ENCODE peak calls at places on chromosomes 4 and X, in five cellular contexts. One of them, this sample, is unnamed.

GRCh38 chrX:9897761-9898161 is 69.4 kb upstream of the CLDN34 start:
- DNase-seq in HCT116: no peak
- DNase-seq in K562: no peak
- DNase-seq in PC-3: no peak
- DNase-seq in GM23248: peak; percentile 91
- DNase-seq in this sample: no peak

GRCh38 chrX:1327651-1328304 is 8.8 kb upstream of the IL3RA start:
- DNase-seq in GM23248: no peak
- DNase-seq in PC-3: no peak
- DNase-seq in K562: no peak
- DNase-seq in HCT116: no peak
- DNase-seq in this sample: no peak

GRCh38 chrX:110698696-110699095 is 96.9 kb downstream of the CHRDL1 start:
- DNase-seq in GM23248: no peak
- DNase-seq in HCT116: no peak
- DNase-seq in K562: no peak
- DNase-seq in PC-3: no peak
- DNase-seq in this sample: no peak

GRCh38 chr4:154658680-154659402 is 46.4 kb upstream of the FGG start:
- DNase-seq in PC-3: no peak
- DNase-seq in K562: no peak
- DNase-seq in GM23248: no peak
- DNase-seq in HCT116: no peak
- DNase-seq in this sample: no peak

GRCh38 chr4:43330288-43330687 is 437.8 kb downstream of the GRXCR1 start:
- DNase-seq in GM23248: peak; percentile 85
- DNase-seq in K562: no peak
- DNase-seq in HCT116: no peak
- DNase-seq in PC-3: peak; percentile 88
- DNase-seq in this sample: peak; percentile 58

GRCh38 chrX:110420771-110421498 is 62.3 kb downstream of the RTL9 start:
- DNase-seq in PC-3: peak; percentile 55
- DNase-seq in K562: no peak
- DNase-seq in GM23248: peak; percentile 34
- DNase-seq in HCT116: no peak
- DNase-seq in this sample: no peak

GRCh38 chrX:155745792-155746191 is 133.0 kb upstream of the TMLHE start:
- DNase-seq in PC-3: peak; percentile 46
- DNase-seq in HCT116: peak; percentile 12
- DNase-seq in GM23248: peak; percentile 44
- DNase-seq in K562: no peak
- DNase-seq in this sample: no peak

GRCh38 chr4:71487324-71487677 is 148.5 kb downstream of the SLC4A4 start:
- DNase-seq in HCT116: no peak
- DNase-seq in K562: no peak
- DNase-seq in GM23248: no peak
- DNase-seq in PC-3: no peak
- DNase-seq in this sample: no peak

GRCh38 chr4:84243685-84244084 is 255.4 kb downstream of the NKX6-1 start:
- DNase-seq in GM23248: no peak
- DNase-seq in PC-3: no peak
- DNase-seq in K562: no peak
- DNase-seq in HCT116: no peak
- DNase-seq in this sample: no peak

GRCh38 chr4:4574792-4575191 is 32.9 kb upstream of the STX18 start:
- DNase-seq in GM23248: peak; percentile 86
- DNase-seq in HCT116: peak; percentile 10
- DNase-seq in K562: no peak
- DNase-seq in PC-3: peak; percentile 46
- DNase-seq in this sample: no peak

GRCh38 chr4:55363618-55364420 is 17.8 kb downstream of the SRD5A3 start:
- DNase-seq in K562: no peak
- DNase-seq in HCT116: no peak
- DNase-seq in PC-3: no peak
- DNase-seq in GM23248: no peak
- DNase-seq in this sample: no peak

GRCh38 chr4:109434793-109435080 is 1.1 kb downstream of the SEC24B start:
- DNase-seq in PC-3: no peak
- DNase-seq in K562: no peak
- DNase-seq in GM23248: peak; percentile 52
- DNase-seq in HCT116: no peak
- DNase-seq in this sample: no peak

GRCh38 chrX:19888419-19888879 is 1.0 kb upstream of the SH3KBP1 start:
- DNase-seq in K562: peak; percentile 32
- DNase-seq in PC-3: peak; percentile 80
- DNase-seq in HCT116: peak; percentile 53
- DNase-seq in GM23248: peak; percentile 80
- DNase-seq in this sample: no peak

GRCh38 chr4:23874536-23874901 is 15.3 kb downstream of the PPARGC1A start:
- DNase-seq in PC-3: no peak
- DNase-seq in K562: no peak
- DNase-seq in HCT116: no peak
- DNase-seq in GM23248: no peak
- DNase-seq in this sample: no peak

GRCh38 chr4:67765928-67766327 is 11.7 kb upstream of the GNRHR start:
- DNase-seq in PC-3: peak; percentile 64
- DNase-seq in HCT116: no peak
- DNase-seq in GM23248: peak; percentile 54
- DNase-seq in K562: no peak
- DNase-seq in this sample: no peak

GRCh38 chr4:166198516-166198915 is 325.5 kb downstream of the TLL1 start:
- DNase-seq in HCT116: no peak
- DNase-seq in GM23248: no peak
- DNase-seq in PC-3: no peak
- DNase-seq in K562: no peak
- DNase-seq in this sample: no peak

GRCh38 chr4:7420661-7421040 is 14.1 kb downstream of the PSAPL1 start:
- DNase-seq in HCT116: no peak
- DNase-seq in GM23248: no peak
- DNase-seq in PC-3: no peak
- DNase-seq in K562: no peak
- DNase-seq in this sample: no peak

GRCh38 chr4:89298788-89299152 is 8.8 kb downstream of the GPRIN3 start:
- DNase-seq in K562: no peak
- DNase-seq in PC-3: peak; percentile 9
- DNase-seq in GM23248: peak; percentile 66
- DNase-seq in HCT116: no peak
- DNase-seq in this sample: no peak

GRCh38 chr4:136495076-136495475 is 1037.2 kb downstream of the PCDH18 start:
- DNase-seq in GM23248: no peak
- DNase-seq in K562: no peak
- DNase-seq in HCT116: no peak
- DNase-seq in PC-3: no peak
- DNase-seq in this sample: no peak

GRCh38 chr4:17124767-17125166 is 226.3 kb upstream of the LDB2 start:
- DNase-seq in GM23248: no peak
- DNase-seq in K562: no peak
- DNase-seq in PC-3: peak; percentile 1
- DNase-seq in HCT116: no peak
- DNase-seq in this sample: no peak

GRCh38 chr4:108053281-108053701 is 63.6 kb downstream of the HADH start:
- DNase-seq in K562: no peak
- DNase-seq in GM23248: no peak
- DNase-seq in PC-3: no peak
- DNase-seq in HCT116: no peak
- DNase-seq in this sample: no peak

GRCh38 chr4:159505275-159505975 is 402.5 kb downstream of the RAPGEF2 start:
- DNase-seq in K562: no peak
- DNase-seq in GM23248: no peak
- DNase-seq in PC-3: no peak
- DNase-seq in HCT116: no peak
- DNase-seq in this sample: no peak

GRCh38 chrX:78333521-78333920 is 6.1 kb upstream of the CYSLTR1 start:
- DNase-seq in K562: no peak
- DNase-seq in HCT116: no peak
- DNase-seq in PC-3: peak; percentile 4
- DNase-seq in GM23248: no peak
- DNase-seq in this sample: no peak

GRCh38 chrX:42714981-42715688 is 62.8 kb downstream of the PPP1R2C start:
- DNase-seq in PC-3: peak; percentile 40
- DNase-seq in K562: no peak
- DNase-seq in GM23248: no peak
- DNase-seq in HCT116: no peak
- DNase-seq in this sample: no peak

GRCh38 chr4:184283659-184284335 is 66.1 kb upstream of the ENPP6 start:
- DNase-seq in HCT116: no peak
- DNase-seq in PC-3: no peak
- DNase-seq in GM23248: no peak
- DNase-seq in K562: peak; percentile 2
- DNase-seq in this sample: no peak

GRCh38 chr4:93103042-93103441 is 725.5 kb upstream of the ATOH1 start:
- DNase-seq in GM23248: no peak
- DNase-seq in HCT116: no peak
- DNase-seq in K562: no peak
- DNase-seq in PC-3: no peak
- DNase-seq in this sample: no peak

GRCh38 chr4:104302731-104303130 is 192.0 kb downstream of the CXXC4 start:
- DNase-seq in GM23248: no peak
- DNase-seq in PC-3: no peak
- DNase-seq in HCT116: no peak
- DNase-seq in K562: no peak
- DNase-seq in this sample: no peak

GRCh38 chrX:3142259-3143042 is 101.2 kb downstream of the ARSF start:
- DNase-seq in GM23248: no peak
- DNase-seq in HCT116: peak; percentile 28
- DNase-seq in K562: no peak
- DNase-seq in PC-3: no peak
- DNase-seq in this sample: no peak

GRCh38 chr4:136769717-136770116 is 762.6 kb downstream of the PCDH18 start:
- DNase-seq in PC-3: no peak
- DNase-seq in HCT116: no peak
- DNase-seq in GM23248: no peak
- DNase-seq in K562: no peak
- DNase-seq in this sample: no peak

GRCh38 chrX:114472788-114473187 is 111.1 kb upstream of the HTR2C start:
- DNase-seq in HCT116: no peak
- DNase-seq in PC-3: no peak
- DNase-seq in K562: no peak
- DNase-seq in GM23248: no peak
- DNase-seq in this sample: no peak

GRCh38 chrX:21781525-21781924 is 23.6 kb upstream of the SMPX start:
- DNase-seq in HCT116: no peak
- DNase-seq in K562: no peak
- DNase-seq in GM23248: no peak
- DNase-seq in PC-3: no peak
- DNase-seq in this sample: no peak

GRCh38 chrX:51847463-51847862 is 46.0 kb upstream of the MAGED1 start:
- DNase-seq in HCT116: no peak
- DNase-seq in K562: no peak
- DNase-seq in GM23248: no peak
- DNase-seq in PC-3: no peak
- DNase-seq in this sample: no peak

GRCh38 chr4:8353912-8354453 is 84.4 kb downstream of the HTRA3 start:
- DNase-seq in HCT116: no peak
- DNase-seq in PC-3: no peak
- DNase-seq in GM23248: peak; percentile 68
- DNase-seq in K562: no peak
- DNase-seq in this sample: no peak

GRCh38 chr4:8468746-8469535 is 28.4 kb downstream of the TRMT44 start:
- DNase-seq in HCT116: peak; percentile 27
- DNase-seq in GM23248: peak; percentile 79
- DNase-seq in K562: peak; percentile 77
- DNase-seq in PC-3: peak; percentile 63
- DNase-seq in this sample: no peak

GRCh38 chrX:46796574-46797191 is 37.8 kb upstream of the SLC9A7 start:
- DNase-seq in PC-3: peak; percentile 86
- DNase-seq in GM23248: peak; percentile 72
- DNase-seq in HCT116: peak; percentile 36
- DNase-seq in K562: peak; percentile 55
- DNase-seq in this sample: no peak

GRCh38 chr4:2948895-2949781 is 14.1 kb downstream of the NOP14 start:
- DNase-seq in GM23248: peak; percentile 50
- DNase-seq in K562: no peak
- DNase-seq in PC-3: peak; percentile 30
- DNase-seq in HCT116: peak; percentile 22
- DNase-seq in this sample: no peak

DNA sequence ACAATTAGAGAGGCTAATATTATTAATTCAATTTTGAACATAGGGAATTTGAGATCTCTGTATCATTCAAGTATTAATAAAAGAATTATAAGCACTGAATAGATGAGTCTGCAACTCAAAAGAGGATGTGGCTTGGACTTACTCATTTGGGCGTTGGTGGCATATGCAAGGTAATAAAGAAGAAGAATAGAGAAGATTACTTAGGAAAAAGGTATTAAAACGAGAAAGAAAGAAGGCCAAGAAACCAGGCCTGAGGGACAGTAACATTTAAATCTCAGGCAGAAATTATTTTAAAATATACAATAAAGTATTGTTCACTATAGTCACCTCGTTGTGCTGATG is 383.0 kb upstream of the INTU start:
- DNase-seq in PC-3: peak; percentile 34
- DNase-seq in GM23248: peak; percentile 29
- DNase-seq in K562: no peak
- DNase-seq in HCT116: no peak
- DNase-seq in this sample: no peak
- H3K27ac ChIP-seq in PC-3: peak overlapping the region; percentile 46
- H3K27ac ChIP-seq in GM23248: peak overlapping the region; percentile 25
- H3K27ac ChIP-seq in K562: no peak overlapping the region
- H3K27ac ChIP-seq in HCT116: no peak overlapping the region
- H3K27ac ChIP-seq in this sample: no peak overlapping the region

GRCh38 chrX:101416691-101417090 is 8.7 kb downstream of the HNRNPH2 start:
- DNase-seq in PC-3: no peak
- DNase-seq in HCT116: no peak
- DNase-seq in K562: no peak
- DNase-seq in GM23248: no peak
- DNase-seq in this sample: no peak
- H3K27ac ChIP-seq in PC-3: no peak overlapping the region
- H3K27ac ChIP-seq in HCT116: no peak overlapping the region
- H3K27ac ChIP-seq in K562: no peak overlapping the region
- H3K27ac ChIP-seq in GM23248: no peak overlapping the region
- H3K27ac ChIP-seq in this sample: no peak overlapping the region

GRCh38 chr4:65671402-65671801 is 1.1 kb upstream of the EPHA5 start:
- DNase-seq in PC-3: peak; percentile 45
- DNase-seq in K562: no peak
- DNase-seq in GM23248: no peak
- DNase-seq in HCT116: no peak
- DNase-seq in this sample: no peak
- H3K27ac ChIP-seq in PC-3: no peak overlapping the region
- H3K27ac ChIP-seq in K562: no peak overlapping the region
- H3K27ac ChIP-seq in GM23248: no peak overlapping the region
- H3K27ac ChIP-seq in HCT116: no peak overlapping the region
- H3K27ac ChIP-seq in this sample: no peak overlapping the region

GRCh38 chr4:188201851-188202250 is 62.6 kb downstream of the TRIML1 start:
- DNase-seq in K562: no peak
- DNase-seq in GM23248: no peak
- DNase-seq in PC-3: no peak
- DNase-seq in HCT116: no peak
- DNase-seq in this sample: no peak

GRCh38 chr4:188197566-188197965 is 58.3 kb downstream of the TRIML1 start:
- DNase-seq in PC-3: no peak
- DNase-seq in HCT116: no peak
- DNase-seq in K562: no peak
- DNase-seq in GM23248: no peak
- DNase-seq in this sample: no peak

GRCh38 chr4:188196134-188196735 is 57.0 kb downstream of the TRIML1 start:
- DNase-seq in GM23248: no peak
- DNase-seq in K562: no peak
- DNase-seq in HCT116: no peak
- DNase-seq in PC-3: no peak
- DNase-seq in this sample: no peak

GRCh38 chr4:188198980-188199792 is 59.9 kb downstream of the TRIML1 start:
- DNase-seq in HCT116: no peak
- DNase-seq in K562: no peak
- DNase-seq in GM23248: no peak
- DNase-seq in PC-3: no peak
- DNase-seq in this sample: no peak
- H3K27ac ChIP-seq in HCT116: no peak overlapping the region
- H3K27ac ChIP-seq in K562: no peak overlapping the region
- H3K27ac ChIP-seq in GM23248: no peak overlapping the region
- H3K27ac ChIP-seq in PC-3: no peak overlapping the region
- H3K27ac ChIP-seq in this sample: peak overlapping the region; percentile 9